ENCODE peak calls at places on chromosomes 6 and 20, in six cellular contexts. Y, K, C, J, P and L are unnamed samples.

GRCh38 chr20:62238569-62239277 is 402 bp downstream of the OSBPL2 start:
- DNase-seq in P (peak; percentile 30), C (no peak), K (no peak), Y (peak; percentile 19), J (peak; percentile 58), L (peak; percentile 47)

GRCh38 chr6:89970072-89970471 is 75.8 kb downstream of the GJA10 start:
- DNase-seq in J (no peak), P (no peak), K (no peak), C (no peak), Y (no peak), L (no peak)

GRCh38 chr6:161228096-161228495 is 45.8 kb downstream of the AGPAT4 start:
- DNase-seq in K (no peak), C (no peak), J (no peak), P (no peak), Y (no peak), L (no peak)

GRCh38 chr20:61911824-61912223 is 153.9 kb downstream of the TAF4 start:
- DNase-seq in C (no peak), K (no peak), P (no peak), Y (no peak), J (no peak), L (no peak)

GRCh38 chr6:148080311-148080710 is 262.3 kb upstream of the SASH1 start:
- DNase-seq in P (no peak), K (no peak), Y (no peak), J (no peak), C (no peak), L (no peak)

GRCh38 chr6:91412532-91412931 is 825.7 kb upstream of the MAP3K7 start:
- DNase-seq in J (no peak), Y (no peak), P (no peak), C (no peak), K (no peak), L (no peak)

GRCh38 chr6:55578537-55579363 is at the start of gene HMGCLL1:
- DNase-seq in C (no peak), K (peak; percentile 36), P (peak; percentile 14), J (peak; percentile 32), Y (no peak), L (no peak)

GRCh38 chr6:7172605-7173185 is 64.9 kb downstream of the RREB1 start:
- DNase-seq in Y (no peak), J (peak; percentile 65), K (no peak), P (no peak), C (no peak), L (no peak)

GRCh38 chr20:47396762-47397476 is 40.4 kb upstream of the ZMYND8 start:
- DNase-seq in Y (no peak), K (no peak), J (peak; percentile 74), C (no peak), P (no peak), L (no peak)

GRCh38 chr20:59044796-59045195 is 2.2 kb upstream of the PRELID3B start:
- DNase-seq in J (no peak), C (no peak), K (no peak), P (no peak), Y (no peak), L (no peak)

GRCh38 chr6:139711714-139712585 is 337.5 kb upstream of the CITED2 start:
- DNase-seq in P (peak; percentile 53), C (peak; percentile 29), Y (no peak), K (no peak), J (no peak), L (no peak)

GRCh38 chr20:20181322-20181721 is 129.0 kb downstream of the CFAP61 start:
- DNase-seq in C (no peak), J (no peak), K (no peak), Y (no peak), P (no peak), L (no peak)

GRCh38 chr6:161462148-161462547 is 188.3 kb upstream of the AGPAT4 start:
- DNase-seq in K (no peak), J (no peak), C (no peak), P (peak; percentile 68), Y (no peak), L (no peak)

GRCh38 chr20:51687071-51687470 is 81.1 kb downstream of the ATP9A start:
- DNase-seq in J (no peak), K (no peak), Y (no peak), P (peak; percentile 63), C (no peak), L (no peak)

GRCh38 chr6:45514454-45514853 is 136.7 kb upstream of the SUPT3H start:
- DNase-seq in J (no peak), P (peak; percentile 5), C (no peak), Y (no peak), K (no peak), L (no peak)

GRCh38 chr6:78345882-78346281 is 521.5 kb upstream of the IRAK1BP1 start:
- DNase-seq in J (no peak), Y (no peak), K (no peak), C (no peak), P (no peak), L (no peak)

GRCh38 chr6:10397756-10398438 is 17.0 kb downstream of the TFAP2A start:
- DNase-seq in P (no peak), K (no peak), J (no peak), C (no peak), Y (no peak), L (no peak)

GRCh38 chr6:6580225-6580870 is 8.2 kb upstream of the LY86 start:
- DNase-seq in J (no peak), K (no peak), P (peak; percentile 9), C (no peak), Y (no peak), L (no peak)

GRCh38 chr6:107679457-107679856 is 144.7 kb downstream of the SCML4 start:
- DNase-seq in C (no peak), Y (no peak), K (no peak), P (no peak), J (no peak), L (peak; percentile 26)

GRCh38 chr6:149392093-149392492 is 8.0 kb upstream of the SUMO4 start:
- DNase-seq in Y (no peak), K (no peak), J (no peak), C (no peak), P (no peak), L (no peak)

GRCh38 chr6:34246563-34247391 is 2.0 kb downstream of the SMIM29 start:
- DNase-seq in Y (peak; percentile 73), C (peak; percentile 90), K (peak; percentile 63), J (no peak), P (no peak), L (peak; percentile 74)

GRCh38 chr6:43724914-43725642 is 37.5 kb upstream of the MRPS18A start:
- DNase-seq in J (peak; percentile 69), Y (peak; percentile 38), P (peak; percentile 92), C (peak; percentile 92), K (peak; percentile 86), L (peak; percentile 94)

DNA sequence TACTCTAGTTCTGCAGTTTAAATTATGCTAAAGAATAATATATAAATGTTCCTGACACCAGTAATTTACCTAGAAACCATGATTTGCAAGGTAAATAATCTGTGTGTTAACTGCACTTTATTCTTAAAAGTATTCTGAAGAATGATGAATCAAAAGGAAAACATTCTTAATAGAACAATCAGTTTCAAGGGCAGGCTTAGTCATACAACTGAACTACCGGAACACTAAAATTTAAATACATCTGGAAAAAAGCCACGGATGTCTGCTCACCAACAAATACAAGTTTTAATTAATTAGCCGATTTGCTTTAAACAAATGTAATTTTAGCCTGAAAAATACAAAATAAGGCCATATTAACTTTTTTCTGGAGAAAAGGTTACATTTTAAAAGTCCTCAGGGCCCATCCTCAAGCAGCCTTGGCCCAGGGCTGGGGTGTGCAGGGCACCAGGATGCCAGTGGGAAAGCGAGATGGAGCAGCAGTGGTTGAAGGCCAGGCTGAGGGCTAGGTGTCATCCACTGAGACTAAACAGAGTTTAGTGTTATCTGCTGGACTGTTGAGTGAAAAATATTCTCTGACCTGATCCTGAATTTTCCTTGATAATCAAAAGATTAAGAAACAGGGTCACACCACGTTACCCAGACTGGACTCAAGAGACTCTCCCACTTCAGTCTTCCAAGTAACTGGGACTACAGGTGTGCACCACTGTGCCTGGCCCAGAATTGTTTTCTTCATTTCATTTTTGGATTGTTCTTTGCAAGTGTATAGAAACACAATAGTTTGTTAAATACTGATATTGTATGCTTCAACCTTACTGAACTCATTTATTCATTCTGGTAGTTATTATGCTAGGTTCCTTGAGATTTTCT is 88.2 kb upstream of the DST start:
- DNase-seq in J (no peak), P (peak; percentile 67), Y (no peak), K (no peak), C (no peak), L (no peak)
- H3K4me1 ChIP-seq in J (peaks cover 47% of the 10 kb centered on the region), P (peaks cover 52% of the 10 kb centered on the region), Y (no peaks in the 10 kb centered on the region), K (no peaks in the 10 kb centered on the region), C (no peaks in the 10 kb centered on the region), L (no peaks in the 10 kb centered on the region)

DNA sequence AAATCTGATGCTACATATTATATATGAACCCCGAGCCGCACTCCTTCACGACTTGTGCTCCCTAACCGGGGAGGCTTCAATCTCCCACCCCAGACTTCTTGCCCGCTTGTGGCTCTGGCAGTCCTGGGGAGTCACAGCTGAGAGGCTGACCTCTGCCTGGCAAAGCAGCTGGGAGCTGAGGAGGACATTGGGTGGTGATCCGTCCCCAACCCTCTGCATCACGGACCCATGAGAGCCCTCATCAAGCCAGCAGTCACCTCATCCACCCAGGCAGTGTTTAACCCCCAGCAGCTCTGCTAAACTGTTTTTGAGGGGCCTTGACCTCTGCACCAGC is 33.7 kb upstream of the CDH22 start:
- DNase-seq in C (no peak), K (no peak), J (no peak), P (no peak), Y (no peak), L (no peak)
- H3K4me1 ChIP-seq in C (peaks cover 77% of the 10 kb centered on the region), K (peaks cover 23% of the 10 kb centered on the region), J (peaks cover 13% of the 10 kb centered on the region), P (no peaks in the 10 kb centered on the region), Y (no peaks in the 10 kb centered on the region), L (no peaks in the 10 kb centered on the region)

DNA sequence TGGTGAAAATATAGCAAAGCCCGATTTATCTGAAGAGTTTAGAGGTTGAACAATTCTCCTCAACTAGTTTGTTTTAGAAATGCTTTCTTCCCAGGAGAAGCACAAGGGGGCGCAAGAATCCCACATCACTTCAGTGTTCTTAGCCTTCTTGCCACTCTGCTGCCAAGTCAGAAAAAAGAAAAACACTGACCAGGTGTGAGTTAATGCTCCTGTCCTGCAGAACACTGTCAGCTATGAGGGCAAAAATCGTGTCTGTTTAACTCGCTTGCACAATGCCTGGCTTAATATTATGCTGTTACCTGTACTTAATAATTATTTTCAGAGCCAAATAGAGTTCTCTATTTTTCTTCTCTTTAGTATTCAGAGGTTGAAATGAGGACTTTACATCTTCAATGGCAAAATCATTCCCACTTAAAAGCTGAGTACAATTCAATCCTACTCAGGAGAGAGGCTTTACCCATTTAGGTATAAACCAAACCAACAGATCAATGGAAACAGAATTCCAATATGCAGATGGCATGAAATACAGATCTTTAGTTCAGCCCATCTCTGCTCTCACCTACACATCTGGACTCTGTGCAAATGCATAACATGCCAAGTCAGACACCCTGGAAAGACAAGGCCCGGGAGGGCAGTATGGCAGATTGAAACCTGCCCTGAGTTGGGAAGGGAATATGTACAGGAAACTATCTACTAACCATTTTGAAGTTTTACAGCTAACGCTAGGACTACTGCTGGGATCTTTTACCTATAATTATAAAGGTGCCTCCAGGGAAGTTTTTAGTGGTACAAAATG is 71.4 kb upstream of the TULP1 start:
- DNase-seq in P (peak; percentile 65), K (peak; percentile 79), Y (peak; percentile 83), J (peak; percentile 79), C (peak; percentile 89), L (peak; percentile 73)
- H3K4me1 ChIP-seq in P (peaks cover 39% of the 10 kb centered on the region), K (peaks cover 65% of the 10 kb centered on the region), Y (peaks cover 4% of the 10 kb centered on the region), J (peaks cover 19% of the 10 kb centered on the region), C (peaks cover 17% of the 10 kb centered on the region), L (no peaks in the 10 kb centered on the region)

DNA sequence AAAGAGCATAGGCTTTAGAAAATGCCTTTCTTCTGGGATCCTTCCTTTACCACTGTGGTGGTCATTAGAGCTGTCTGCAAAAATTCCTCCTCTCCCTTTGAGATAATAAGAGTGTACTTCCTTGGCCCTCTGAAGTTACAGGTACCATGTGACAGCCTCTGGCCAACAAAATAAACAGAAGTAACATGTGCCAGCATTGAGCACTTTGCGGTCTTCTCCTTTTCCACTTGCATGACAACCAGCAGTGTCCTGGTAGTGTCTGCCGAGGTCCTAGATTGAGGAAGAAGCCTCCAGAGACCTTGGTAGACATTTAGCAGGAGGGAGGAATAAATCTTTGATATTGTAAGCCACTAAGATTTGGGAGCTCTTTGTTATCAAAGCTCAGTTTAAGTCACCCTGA is 87.5 kb upstream of the ARID1B start:
- DNase-seq in K (no peak), Y (peak; percentile 27), J (no peak), C (no peak), P (no peak), L (no peak)
- H3K4me1 ChIP-seq in K (peaks cover 7% of the 10 kb centered on the region), Y (peaks cover 57% of the 10 kb centered on the region), J (peaks cover 17% of the 10 kb centered on the region), C (peaks cover 36% of the 10 kb centered on the region), P (peaks cover 14% of the 10 kb centered on the region), L (peaks cover 21% of the 10 kb centered on the region)